ENCODE peak calls at places on chromosomes 3 and 15, in four cellular contexts. T is A549, Q is IMR-90, H is HepG2. P is an unnamed sample.

GRCh38 chr3:64411101-64411500 is 185.8 kb upstream of the PRICKLE2 start:
- DNase-seq in T (no peak), Q (no peak), H (no peak), P (no peak)

GRCh38 chr15:61062268-61062667 is 166.8 kb downstream of the RORA start:
- DNase-seq in T (no peak), Q (no peak), H (no peak), P (no peak)

GRCh38 chr3:129608087-129608935 is 1.8 kb upstream of the PLXND1 start:
- DNase-seq in T (no peak), Q (peak; percentile 69), H (no peak), P (peak; percentile 54)

GRCh38 chr3:155876037-155876436 is 5.6 kb downstream of the GMPS start:
- DNase-seq in T (no peak), Q (no peak), H (no peak), P (no peak)

GRCh38 chr3:63795438-63795837 is 23.7 kb upstream of the C3orf49 start:
- DNase-seq in T (no peak), Q (no peak), H (no peak), P (no peak)

GRCh38 chr3:4786431-4786830 is 192.8 kb upstream of the BHLHE40 start:
- DNase-seq in T (no peak), Q (no peak), H (no peak), P (no peak)

GRCh38 chr3:138445654-138446053 is 11.2 kb downstream of the ESYT3 start:
- DNase-seq in T (no peak), Q (no peak), H (no peak), P (no peak)

GRCh38 chr15:25710184-25710583 is 152.9 kb downstream of the ATP10A start:
- DNase-seq in T (peak; percentile 28), Q (no peak), H (peak; percentile 18), P (peak; percentile 81)

GRCh38 chr15:89442671-89443307 is 53.6 kb downstream of the RHCG start:
- DNase-seq in T (peak; percentile 88), Q (peak; percentile 8), H (peak; percentile 31), P (peak; percentile 94)

GRCh38 chr15:63544253-63545026 is 40.0 kb downstream of the USP3 start:
- DNase-seq in T (no peak), Q (no peak), H (no peak), P (no peak)

GRCh38 chr15:33344111-33344510 is 33.3 kb downstream of the RYR3 start:
- DNase-seq in T (no peak), Q (no peak), H (no peak), P (no peak)

GRCh38 chr3:133663569-133664313 is 2.0 kb upstream of the TOPBP1 start:
- DNase-seq in T (peak; percentile 61), Q (peak; percentile 55), H (peak; percentile 82), P (no peak)

GRCh38 chr3:101484805-101485620 is 28.0 kb downstream of the SENP7 start:
- DNase-seq in T (no peak), Q (peak; percentile 63), H (no peak), P (no peak)

GRCh38 chr3:190001426-190001825 is 119.3 kb downstream of the P3H2 start:
- DNase-seq in T (no peak), Q (no peak), H (no peak), P (no peak)

GRCh38 chr3:8509961-8510360 is 8.3 kb downstream of the LMCD1 start:
- DNase-seq in T (peak; percentile 46), Q (peak; percentile 98), H (no peak), P (no peak)

GRCh38 chr3:10941972-10942371 is 50.6 kb upstream of the SLC6A1 start:
- DNase-seq in T (no peak), Q (no peak), H (no peak), P (peak; percentile 69)

GRCh38 chr3:197027896-197028710 is 1.5 kb downstream of the MELTF start:
- DNase-seq in T (no peak), Q (no peak), H (no peak), P (no peak)

GRCh38 chr3:46663611-46664135 is 29.8 kb downstream of the ALS2CL start:
- DNase-seq in T (no peak), Q (peak; percentile 46), H (no peak), P (peak; percentile 58)

GRCh38 chr3:172447611-172448579 is at the start of gene GHSR:
- DNase-seq in T (no peak), Q (no peak), H (no peak), P (peak; percentile 38)

GRCh38 chr3:173066044-173066679 is 74.9 kb downstream of the SPATA16 start:
- DNase-seq in T (no peak), Q (peak; percentile 11), H (no peak), P (no peak)

GRCh38 chr3:22819209-22819608 is 383.9 kb upstream of the UBE2E2 start:
- DNase-seq in T (no peak), Q (no peak), H (no peak), P (no peak)

GRCh38 chr15:51735211-51735610 is 2.2 kb downstream of the LYSMD2 start:
- DNase-seq in T (no peak), Q (no peak), H (no peak), P (no peak)
- TF ChIP-seq USF2 in T (no peak), Q (no peak), H (no peak), P (no peak)

GRCh38 chr3:116469546-116469945 is 24.3 kb upstream of the LSAMP start:
- DNase-seq in T (no peak), Q (no peak), H (no peak), P (no peak)

GRCh38 chr3:116470589-116470988 is 25.3 kb upstream of the LSAMP start:
- DNase-seq in T (no peak), Q (peak; percentile 24), H (no peak), P (no peak)

GRCh38 chr3:116473602-116474001 is 28.3 kb upstream of the LSAMP start:
- DNase-seq in T (no peak), Q (peak; percentile 45), H (no peak), P (no peak)

DNA sequence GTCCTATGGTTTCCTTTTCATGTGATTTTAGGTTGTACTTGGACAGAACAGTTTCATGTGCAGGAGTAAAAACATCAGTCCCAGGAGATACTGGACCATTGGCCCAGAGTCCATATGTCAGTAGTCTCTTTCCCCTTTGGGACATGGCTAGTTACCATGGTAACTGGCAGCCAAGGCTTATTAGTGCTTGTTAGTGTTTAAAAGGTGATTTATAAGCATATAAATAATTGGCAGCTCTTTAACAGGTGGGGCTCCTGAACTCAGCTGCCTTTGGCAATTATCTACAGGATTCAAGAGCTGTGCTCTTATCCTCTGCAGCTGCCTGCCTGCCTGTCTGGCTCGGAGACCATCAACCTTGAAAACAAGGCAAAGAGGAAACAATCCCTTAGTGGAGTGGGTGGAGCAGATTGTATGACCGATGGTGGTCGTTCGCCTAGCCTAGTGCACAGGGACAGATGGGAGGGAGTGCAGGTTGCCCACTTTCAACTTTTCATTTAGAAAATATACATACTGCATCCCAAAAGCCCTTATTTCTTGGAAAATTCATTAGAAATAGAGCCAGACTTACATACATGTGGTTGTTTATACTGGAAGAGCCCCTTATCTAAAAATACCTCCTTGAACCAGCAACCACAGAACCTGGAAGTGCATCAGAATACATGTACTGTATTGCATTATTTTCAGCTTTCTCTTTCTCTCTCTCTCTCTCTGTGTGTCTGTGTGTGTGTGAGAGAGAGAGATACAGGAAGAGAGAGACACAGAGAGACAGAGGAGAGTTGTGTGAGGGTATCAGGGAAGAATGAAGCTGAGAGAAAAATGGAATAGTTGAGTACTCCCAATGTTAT is 29.3 kb upstream of the LSAMP start:
- DNase-seq in T (no peak), Q (peak; percentile 17), H (no peak), P (no peak)
- TF ChIP-seq USF2 in T (no peak), Q (no peak), H (no peak), P (no peak)

GRCh38 chr3:124434176-124434575 is 296.1 kb upstream of the UMPS start:
- DNase-seq in T (no peak), Q (no peak), H (no peak), P (no peak)

GRCh38 chr3:124424396-124424795 is 305.9 kb upstream of the UMPS start:
- DNase-seq in T (no peak), Q (no peak), H (no peak), P (no peak)

GRCh38 chr3:124431585-124431984 is 298.7 kb upstream of the UMPS start:
- DNase-seq in T (no peak), Q (no peak), H (no peak), P (no peak)

GRCh38 chr3:124428372-124429128 is 301.7 kb upstream of the UMPS start:
- DNase-seq in T (no peak), Q (no peak), H (no peak), P (no peak)

DNA sequence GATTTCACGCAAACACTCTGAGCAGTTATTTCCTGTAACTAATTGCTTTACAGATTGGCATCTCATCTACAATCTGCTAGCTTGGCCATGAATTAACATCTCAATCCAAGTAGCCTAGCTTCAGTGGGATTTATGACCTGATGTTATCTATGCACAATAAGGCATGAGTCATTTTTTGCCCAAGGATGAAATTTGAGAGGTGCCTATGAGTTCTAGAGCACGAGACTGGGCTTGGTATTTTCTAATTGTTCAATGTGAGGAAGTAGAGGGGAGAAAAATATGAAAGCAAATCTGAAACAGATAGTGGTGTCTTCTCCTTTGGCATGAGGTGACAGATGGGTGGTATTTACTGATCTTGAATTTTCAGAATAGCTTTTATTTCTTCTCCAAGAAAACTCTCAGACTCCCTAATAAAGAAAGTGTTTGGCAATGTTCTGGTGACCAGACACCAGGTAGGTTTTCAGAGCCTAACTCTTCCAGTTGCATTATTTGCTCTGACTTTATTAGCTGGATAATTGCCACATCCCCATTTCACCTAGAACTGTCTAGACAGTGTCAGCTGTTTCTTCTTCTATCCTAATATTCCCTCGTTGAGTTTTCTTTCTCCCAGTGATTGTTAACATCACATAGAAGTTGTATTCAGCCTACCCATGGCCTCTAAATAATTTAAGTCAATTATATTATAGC is 301.0 kb upstream of the UMPS start:
- DNase-seq in T (peak; percentile 10), Q (peak; percentile 53), H (no peak), P (no peak)
- TF ChIP-seq USF2 in T (no peak), Q (no peak), H (no peak), P (no peak)

GRCh38 chr15:67133026-67133425 is 67.6 kb downstream of the SMAD3 start:
- DNase-seq in T (no peak), Q (no peak), H (no peak), P (no peak)

GRCh38 chr15:67127925-67128324 is 62.5 kb downstream of the SMAD3 start:
- DNase-seq in T (peak; percentile 82), Q (peak; percentile 99), H (no peak), P (no peak)

GRCh38 chr15:67130166-67130565 is 64.8 kb downstream of the SMAD3 start:
- DNase-seq in T (no peak), Q (no peak), H (no peak), P (no peak)

GRCh38 chr15:67132276-67132675 is 66.9 kb downstream of the SMAD3 start:
- DNase-seq in T (no peak), Q (no peak), H (no peak), P (no peak)

DNA sequence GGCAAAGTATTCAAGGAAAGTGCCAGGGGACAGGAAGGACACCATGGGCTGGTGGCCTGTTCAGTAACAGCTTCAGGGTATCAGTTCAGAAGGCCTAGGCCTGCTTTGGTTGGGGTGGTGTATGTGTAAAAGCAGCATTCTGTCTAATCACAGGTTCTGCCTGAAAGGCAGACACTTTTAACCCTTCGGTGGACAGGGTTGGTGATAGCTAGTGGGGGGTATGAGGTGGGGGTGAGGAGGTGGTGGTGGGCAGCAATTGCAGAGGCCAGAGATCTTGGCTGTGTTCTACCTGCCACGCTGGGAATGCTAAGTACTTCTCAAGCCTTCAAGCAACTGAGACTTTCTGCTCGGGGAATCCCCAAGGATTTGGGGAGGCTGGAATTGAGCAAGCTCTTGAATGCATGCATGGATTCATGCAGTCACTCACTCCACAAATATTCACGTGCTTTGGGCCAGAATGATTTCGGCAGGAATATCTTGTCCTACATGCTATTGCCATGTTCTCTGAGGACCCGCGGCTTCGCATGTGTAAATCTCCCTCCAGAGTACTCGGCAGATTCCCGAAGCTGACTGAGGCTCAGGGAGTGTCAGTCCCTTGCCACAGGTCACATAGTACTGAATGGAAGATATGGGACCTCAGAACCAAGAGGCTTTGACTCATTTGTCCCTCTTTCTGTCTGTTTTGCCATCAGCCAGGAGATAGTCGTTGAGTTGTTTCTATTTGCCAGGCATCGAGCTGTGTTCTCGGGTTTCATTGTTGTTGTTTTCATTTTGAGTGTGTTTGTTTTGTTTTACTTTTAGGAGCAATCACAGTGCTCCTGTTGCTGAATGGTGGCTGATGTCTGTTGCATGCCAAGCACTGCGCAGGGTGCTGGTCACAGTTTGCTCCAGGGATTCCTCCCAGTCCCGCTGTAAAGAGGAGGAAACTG is 65.5 kb downstream of the SMAD3 start:
- DNase-seq in T (no peak), Q (peak; percentile 80), H (no peak), P (no peak)
- TF ChIP-seq USF2 in T (no peak), Q (no peak), H (no peak), P (no peak)